ENCODE peak calls at places on chromosome 6, in six cellular contexts. V, Z, N, W, B and R are unnamed samples.

GRCh38 chr6:53309059-53309896 is 39.5 kb downstream of the ELOVL5 start:
- DNase-seq in N (no peak), W (peak), V (no peak), Z (peak), B (no peak), R (no peak)

GRCh38 chr6:132712366-132712765 is 1.5 kb downstream of the VNN1 start:
- DNase-seq in V (no peak), W (peak), N (no peak), B (no peak), Z (peak), R (no peak)

GRCh38 chr6:136552054-136552453 is 1.8 kb upstream of the MAP7 start:
- DNase-seq in Z (no peak), N (no peak), W (no peak), V (no peak), B (no peak), R (no peak)

GRCh38 chr6:89979473-89980119 is 85.3 kb downstream of the GJA10 start:
- DNase-seq in N (no peak), B (no peak), W (no peak), Z (no peak), V (no peak), R (no peak)

GRCh38 chr6:13395272-13396237 is 67.2 kb upstream of the TBC1D7 start:
- DNase-seq in W (peak), B (no peak), V (no peak), N (no peak), Z (peak), R (peak)

GRCh38 chr6:133396225-133396624 is 155.1 kb downstream of the EYA4 start:
- DNase-seq in N (no peak), Z (no peak), V (no peak), W (no peak), B (no peak), R (no peak)

GRCh38 chr6:109336221-109336955 is 45.9 kb downstream of the CD164 start:
- DNase-seq in V (no peak), N (no peak), W (peak), Z (peak), B (no peak), R (peak)

GRCh38 chr6:151627689-151628444 is 134.1 kb downstream of the CCDC170 start:
- DNase-seq in V (no peak), B (no peak), N (no peak), Z (no peak), W (no peak), R (no peak)

GRCh38 chr6:24909281-24910216 is 26.2 kb downstream of the RIPOR2 start:
- DNase-seq in B (no peak), V (no peak), W (no peak), Z (no peak), N (no peak), R (no peak)

GRCh38 chr6:72421387-72421786 is 200.5 kb upstream of the KCNQ5 start:
- DNase-seq in Z (no peak), V (no peak), W (no peak), N (no peak), B (no peak), R (no peak)

GRCh38 chr6:143248359-143248758 is 187.7 kb downstream of the AIG1 start:
- DNase-seq in W (no peak), N (no peak), V (no peak), Z (no peak), B (no peak), R (no peak)

GRCh38 chr6:151481752-151482151 is 12.1 kb upstream of the CCDC170 start:
- DNase-seq in V (no peak), Z (no peak), W (no peak), B (no peak), N (no peak), R (no peak)

GRCh38 chr6:160276126-160276525 is 17.5 kb upstream of the SLC22A2 start:
- DNase-seq in B (no peak), Z (no peak), W (no peak), N (no peak), V (no peak), R (no peak)

GRCh38 chr6:101614774-101615173 is 221.3 kb downstream of the GRIK2 start:
- DNase-seq in V (no peak), N (no peak), Z (peak), W (peak), B (peak), R (no peak)

GRCh38 chr6:33794910-33795615 is 6.1 kb upstream of the LEMD2 start:
- DNase-seq in Z (no peak), B (no peak), V (peak), W (no peak), N (no peak), R (peak)

GRCh38 chr6:149166324-149166723 is 151.2 kb upstream of the TAB2 start:
- DNase-seq in V (no peak), B (no peak), N (no peak), Z (no peak), W (no peak), R (no peak)

GRCh38 chr6:136968831-136969230 is 46.7 kb downstream of the SLC35D3 start:
- DNase-seq in N (no peak), V (no peak), Z (no peak), B (no peak), W (no peak), R (no peak)

GRCh38 chr6:13624871-13625288 is 9.7 kb downstream of the NOL7 start:
- DNase-seq in Z (peak), N (no peak), B (no peak), W (peak), V (peak), R (no peak)

GRCh38 chr6:129695373-129696027 is 14.5 kb downstream of the ARHGAP18 start:
- DNase-seq in B (no peak), N (no peak), Z (no peak), W (no peak), V (no peak), R (no peak)

GRCh38 chr6:167420858-167421766 is 96.2 kb downstream of the TTLL2 start:
- DNase-seq in V (peak), N (peak), B (no peak), Z (no peak), W (no peak), R (peak)

GRCh38 chr6:22882581-22882980 is 313.2 kb downstream of the HDGFL1 start:
- DNase-seq in Z (no peak), N (no peak), W (no peak), V (no peak), B (no peak), R (no peak)

GRCh38 chr6:148709577-148709976 is 37.3 kb upstream of the UST start:
- DNase-seq in B (no peak), Z (peak), V (no peak), W (no peak), N (no peak), R (no peak)

GRCh38 chr6:40930555-40930954 is 108.5 kb downstream of the UNC5CL start:
- DNase-seq in V (no peak), B (no peak), Z (peak), N (no peak), W (peak), R (no peak)

GRCh38 chr6:5606546-5606945 is 345.2 kb downstream of the FARS2 start:
- DNase-seq in N (no peak), Z (no peak), B (no peak), W (no peak), V (no peak), R (no peak)

GRCh38 chr6:127434651-127435050 is 24.5 kb downstream of the KIAA0408 start:
- DNase-seq in N (no peak), W (no peak), V (no peak), B (no peak), Z (no peak), R (no peak)

GRCh38 chr6:129644567-129645015 is 65.4 kb downstream of the ARHGAP18 start:
- DNase-seq in W (peak), N (no peak), V (no peak), B (no peak), Z (peak), R (no peak)

GRCh38 chr6:76221525-76221924 is 149.1 kb upstream of the IMPG1 start:
- DNase-seq in B (no peak), N (no peak), V (no peak), W (no peak), Z (no peak), R (no peak)

GRCh38 chr6:81067057-81067456 is 685.4 kb downstream of the TENT5A start:
- DNase-seq in B (no peak), V (no peak), Z (no peak), W (no peak), N (no peak), R (no peak)

GRCh38 chr6:139588734-139589418 is 214.4 kb upstream of the CITED2 start:
- DNase-seq in W (peak), Z (peak), V (no peak), B (no peak), N (no peak), R (no peak)

GRCh38 chr6:126548301-126548700 is 208.4 kb downstream of the CENPW start:
- DNase-seq in B (no peak), N (no peak), W (no peak), Z (no peak), V (no peak), R (no peak)

GRCh38 chr6:166192136-166192535 is 24.5 kb upstream of the TBXT start:
- DNase-seq in B (no peak), W (no peak), N (no peak), Z (no peak), V (no peak), R (no peak)

GRCh38 chr6:40950986-40951730 is 87.9 kb downstream of the UNC5CL start:
- DNase-seq in N (no peak), Z (peak), W (no peak), V (no peak), B (no peak), R (no peak)

GRCh38 chr6:75210885-75211739 is 5.3 kb upstream of the COL12A1 start:
- DNase-seq in W (peak), B (peak), Z (peak), N (no peak), V (no peak), R (peak)

GRCh38 chr6:16201706-16202105 is 36.7 kb upstream of the GMPR start:
- DNase-seq in N (no peak), V (no peak), B (no peak), Z (no peak), W (no peak), R (no peak)

GRCh38 chr6:16208989-16209388 is 29.4 kb upstream of the GMPR start:
- DNase-seq in Z (no peak), N (no peak), B (no peak), W (no peak), V (no peak), R (no peak)

GRCh38 chr6:16205377-16206144 is 32.8 kb upstream of the GMPR start:
- DNase-seq in N (no peak), Z (peak), B (no peak), V (no peak), W (peak), R (no peak)

GRCh38 chr6:16206595-16207037 is 31.8 kb upstream of the GMPR start:
- DNase-seq in Z (peak), W (peak), B (peak), V (peak), N (peak), R (peak)

DNA sequence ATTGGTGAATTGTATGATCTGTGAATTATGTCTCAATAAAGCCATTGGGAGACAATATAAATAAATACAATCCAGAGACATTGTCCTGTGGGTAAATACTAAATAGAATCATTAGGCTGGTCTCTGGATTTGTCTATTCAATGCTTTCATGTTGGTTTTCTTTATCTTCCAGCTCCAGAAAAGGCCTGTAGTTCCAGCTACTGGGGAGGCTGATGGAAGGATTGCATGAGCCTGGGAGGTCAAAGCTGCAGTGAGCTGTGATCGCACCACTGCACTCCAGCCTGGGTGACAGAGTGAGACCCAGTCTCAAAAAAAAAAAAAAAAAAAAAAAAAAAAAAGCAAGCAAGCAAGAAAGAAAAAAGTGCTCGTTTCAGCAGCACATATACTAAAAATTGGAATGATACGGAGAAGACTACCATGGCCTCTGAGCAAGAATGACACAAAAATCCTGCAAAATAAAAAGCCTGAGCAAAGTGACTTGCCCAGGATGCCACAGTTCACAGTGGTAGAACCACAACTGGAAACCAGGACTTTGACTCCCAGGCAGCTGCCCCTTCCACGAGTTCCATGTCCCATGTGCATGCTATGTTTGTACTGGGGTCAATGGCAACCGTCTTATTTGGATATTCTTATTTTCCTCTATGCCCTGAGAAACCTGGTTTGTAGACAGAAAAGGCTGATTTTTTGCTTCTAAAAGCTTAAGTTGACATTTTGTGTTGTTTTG is 33.6 kb upstream of the GMPR start:
- DNase-seq in Z (no peak), V (no peak), N (no peak), B (no peak), W (peak), R (no peak)
- H3K18ac ChIP-seq in Z (no peak), V (no peak), N (no peak), B (no peak), W (peak), R (no peak)

GRCh38 chr6:140879861-140880260 is 1252.9 kb upstream of the GJE1 start:
- DNase-seq in W (peak), B (no peak), Z (peak), N (no peak), V (no peak), R (no peak)
- H2AFZ ChIP-seq in W (no peak), B (no peak), Z (no peak), N (no peak), V (no peak), R (no peak)

DNA sequence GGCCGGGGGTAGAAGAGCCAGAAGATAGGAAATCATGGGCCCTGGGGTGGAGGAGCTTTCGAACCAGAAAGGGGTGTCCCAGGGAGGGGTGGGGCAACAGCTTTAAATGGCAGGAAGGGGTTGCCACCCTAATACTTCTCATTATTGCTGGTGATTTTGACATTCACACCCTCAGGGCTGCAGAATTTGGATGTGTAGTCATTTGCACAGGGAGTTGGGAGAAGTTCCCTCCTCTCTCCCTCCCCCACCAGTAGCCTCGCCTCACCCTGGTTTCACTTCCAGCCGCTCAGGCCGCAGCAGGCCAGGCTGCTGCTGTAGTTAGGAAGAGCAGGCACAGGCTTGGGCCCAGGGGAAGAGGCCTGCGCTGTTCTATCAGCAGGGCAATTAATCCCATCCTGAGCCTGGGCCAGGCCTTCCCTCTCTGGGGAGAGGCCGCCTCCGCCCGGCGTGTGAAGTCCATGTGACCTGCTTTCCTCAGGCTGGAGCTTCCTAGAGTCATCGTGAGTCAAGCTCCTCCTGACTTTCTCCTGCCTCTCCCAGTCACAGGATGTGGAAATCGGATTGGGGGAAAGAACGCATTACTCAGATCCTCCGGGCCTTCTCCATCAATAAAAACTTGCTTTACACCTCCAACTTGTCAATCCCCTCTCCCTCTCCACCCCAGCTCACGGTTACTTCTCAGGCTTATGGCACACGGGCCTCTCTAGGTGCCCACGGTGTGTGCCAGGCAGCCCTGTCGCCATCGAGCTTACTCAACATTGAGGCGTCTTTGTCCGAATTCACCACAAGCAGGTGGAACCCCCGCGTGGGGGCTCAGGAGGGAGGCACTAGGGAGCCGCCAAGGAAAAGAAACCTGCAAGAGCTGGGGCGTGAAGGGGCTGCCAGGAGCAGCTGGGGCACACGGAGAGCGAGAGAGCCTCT is 7.8 kb downstream of the ADTRP start:
- DNase-seq in B (no peak), V (peak), N (peak), Z (peak), W (peak), R (peak)
- H3K18ac ChIP-seq in B (peak), V (no peak), N (peak), Z (peak), W (peak), R (no peak)

GRCh38 chr6:35327349-35328027 is 14.9 kb upstream of the PPARD start:
- DNase-seq in B (no peak), W (peak), N (peak), Z (peak), V (peak), R (peak)

GRCh38 chr6:35330541-35331119 is 11.7 kb upstream of the PPARD start:
- DNase-seq in B (no peak), N (no peak), V (no peak), W (no peak), Z (no peak), R (peak)

GRCh38 chr6:35328108-35328723 is 14.1 kb upstream of the PPARD start:
- DNase-seq in B (no peak), N (no peak), W (no peak), V (peak), Z (no peak), R (peak)
- H2AFZ ChIP-seq in B (peak), N (peak), W (no peak), V (no peak), Z (peak), R (no peak)

GRCh38 chr6:142011775-142012174 is 121.0 kb upstream of the GJE1 start:
- DNase-seq in W (no peak), Z (no peak), B (no peak), V (no peak), N (no peak), R (no peak)

GRCh38 chr6:142015011-142015410 is 117.7 kb upstream of the GJE1 start:
- DNase-seq in B (no peak), Z (no peak), W (peak), N (no peak), V (peak), R (no peak)

GRCh38 chr6:142013286-142013685 is 119.4 kb upstream of the GJE1 start:
- DNase-seq in N (no peak), W (peak), Z (peak), B (no peak), V (no peak), R (no peak)

GRCh38 chr6:142013875-142014495 is 118.7 kb upstream of the GJE1 start:
- DNase-seq in N (no peak), V (no peak), B (no peak), Z (no peak), W (peak), R (no peak)

GRCh38 chr6:142014515-142014914 is 118.2 kb upstream of the GJE1 start:
- DNase-seq in B (no peak), W (peak), N (no peak), V (no peak), Z (peak), R (peak)
- H3K18ac ChIP-seq in B (no peak), W (no peak), N (no peak), V (no peak), Z (peak), R (no peak)

GRCh38 chr6:162532283-162533008 is 195.1 kb downstream of the PRKN start:
- DNase-seq in B (no peak), Z (no peak), N (no peak), W (no peak), V (no peak), R (no peak)
- H2AFZ ChIP-seq in B (peak), Z (no peak), N (no peak), W (no peak), V (no peak), R (no peak)

GRCh38 chr6:30880563-30881252 is 3.6 kb upstream of the DDR1 start:
- DNase-seq in V (peak), W (no peak), B (peak), Z (no peak), N (peak), R (no peak)
- H3K18ac ChIP-seq in V (no peak), W (no peak), B (peak), Z (no peak), N (peak), R (peak)

GRCh38 chr6:21840428-21840827 is 246.9 kb downstream of the SOX4 start:
- DNase-seq in V (no peak), N (no peak), B (no peak), W (peak), Z (peak), R (no peak)
- H2AFZ ChIP-seq in V (no peak), N (no peak), B (no peak), W (no peak), Z (no peak), R (no peak)